ENCODE peak calls at places on chromosomes 2 and 18, in four cellular contexts. A is spleen, S is Calu3, J is progenitor cell of endocrine pancreas. R is an unnamed sample.

GRCh38 chr2:25362564-25363145 is 20.9 kb upstream of the DNMT3A start:
- DNase-seq in A (peak), S (no peak), J (no peak), R (no peak)

GRCh38 chr2:102241616-102242260 is 54.9 kb downstream of the IL1RL2 start:
- DNase-seq in A (no peak), S (no peak), J (no peak), R (no peak)

GRCh38 chr2:69993048-69993565 is 31.7 kb upstream of the ASPRV1 start:
- DNase-seq in A (no peak), S (no peak), J (no peak), R (no peak)

GRCh38 chr2:100163605-100164004 is 21.2 kb upstream of the AFF3 start:
- DNase-seq in A (no peak), S (no peak), J (no peak), R (no peak)

GRCh38 chr18:23864620-23865019 is 149.9 kb upstream of the TTC39C start:
- DNase-seq in A (no peak), S (no peak), J (no peak), R (no peak)

GRCh38 chr2:108829916-108830315 is 43.3 kb downstream of the CCDC138 start:
- DNase-seq in A (no peak), S (no peak), J (no peak), R (no peak)

GRCh38 chr2:160680974-160681373 is 187.4 kb upstream of the RBMS1 start:
- DNase-seq in A (no peak), S (no peak), J (no peak), R (no peak)

GRCh38 chr2:8514748-8515389 is 167.0 kb upstream of the ID2 start:
- DNase-seq in A (no peak), S (no peak), J (no peak), R (no peak)

GRCh38 chr18:55777666-55778304 is 189.8 kb upstream of the TCF4 start:
- DNase-seq in A (no peak), S (no peak), J (no peak), R (no peak)

GRCh38 chr2:8059255-8059654 is 622.6 kb upstream of the ID2 start:
- DNase-seq in A (no peak), S (no peak), J (no peak), R (no peak)

GRCh38 chr2:190110131-190110530 is 47.6 kb upstream of the MSTN start:
- DNase-seq in A (no peak), S (no peak), J (no peak), R (no peak)

GRCh38 chr2:210337159-210337558 is 22.2 kb upstream of the MYL1 start:
- DNase-seq in A (no peak), S (no peak), J (no peak), R (no peak)

GRCh38 chr2:85584354-85584856 is at the start of gene VAMP5:
- DNase-seq in A (peak), S (peak), J (no peak), R (no peak)

GRCh38 chr2:28161466-28161865 is 231.2 kb upstream of the FOSL2 start:
- DNase-seq in A (no peak), S (no peak), J (no peak), R (no peak)

GRCh38 chr2:234457421-234457820 is 39.5 kb downstream of the ARL4C start:
- DNase-seq in A (no peak), S (no peak), J (no peak), R (no peak)

GRCh38 chr2:72917138-72917874 is at the start of gene EMX1:
- DNase-seq in A (peak), S (peak), J (peak), R (peak)

GRCh38 chr2:113124181-113124961 is 3.0 kb upstream of the IL1RN start:
- DNase-seq in A (no peak), S (peak), J (no peak), R (no peak)

GRCh38 chr18:58772161-58772560 is 92.5 kb upstream of the ZNF532 start:
- DNase-seq in A (no peak), S (no peak), J (no peak), R (no peak)

DNA sequence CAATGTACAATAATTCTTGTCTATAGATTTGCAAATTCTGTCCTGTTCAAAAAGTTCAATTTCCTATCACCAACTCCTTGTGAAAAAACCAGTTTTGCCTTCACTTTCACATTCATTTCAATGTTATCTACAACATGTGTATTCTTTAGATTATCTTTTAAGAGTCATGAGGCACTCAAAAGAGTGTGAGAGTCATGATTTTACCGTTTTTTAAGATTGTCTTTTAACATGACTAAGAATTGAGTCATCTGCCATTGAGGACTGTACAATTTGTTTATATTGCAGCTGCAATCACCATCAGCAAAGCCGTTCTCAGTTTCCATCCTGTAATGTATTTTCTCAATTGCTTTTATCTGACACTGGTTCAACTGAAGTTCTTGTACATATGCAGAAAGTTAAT is 275.9 kb downstream of the LNPK start:
- DNase-seq in A (no peak), S (no peak), J (no peak), R (no peak)
- TF ChIP-seq CTCF in A (no peak), S (no peak), J (no peak), R (no peak)

GRCh38 chr2:68715353-68716041 is 19.1 kb upstream of the ARHGAP25 start:
- DNase-seq in A (peak), S (peak), J (peak), R (no peak)
- TF ChIP-seq CTCF in A (no peak), S (peak), J (peak), R (peak)

GRCh38 chr2:122748552-122749011 is 993.1 kb downstream of the TSN start:
- DNase-seq in A (no peak), S (peak), J (no peak), R (no peak)
- TF ChIP-seq CTCF in A (no peak), S (no peak), J (no peak), R (no peak)

DNA sequence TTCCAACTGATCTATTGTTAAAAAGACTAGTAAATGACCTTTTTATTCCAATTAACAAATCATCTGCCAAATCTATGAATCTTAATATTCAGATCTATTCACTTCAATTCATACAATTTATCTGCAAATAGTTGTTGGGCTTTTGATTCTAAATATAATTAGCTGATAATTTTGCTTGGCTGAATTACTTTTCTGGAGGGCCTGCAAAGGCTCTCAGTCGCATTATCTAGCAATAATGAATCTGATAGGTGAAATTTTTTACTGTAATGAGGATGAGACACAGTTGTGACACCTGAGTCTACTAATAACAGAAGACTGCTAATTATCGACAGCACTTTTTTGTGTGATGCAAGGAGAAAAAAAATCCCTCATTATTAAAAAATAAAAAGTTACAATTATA is 565.1 kb downstream of the ZEB2 start:
- DNase-seq in A (no peak), S (no peak), J (no peak), R (no peak)
- TF ChIP-seq CTCF in A (no peak), S (no peak), J (no peak), R (no peak)

GRCh38 chr2:241598487-241598886 is 38.5 kb downstream of the THAP4 start:
- DNase-seq in A (no peak), S (peak), J (no peak), R (no peak)
- TF ChIP-seq CTCF in A (no peak), S (peak), J (peak), R (no peak)